ENCODE peak calls at places on chromosome 15, in five cellular contexts. One of them, this sample, is unnamed.

GRCh38 chr15:34942363-34942762 is 27.2 kb downstream of the AQR start:
- DNase-seq in activated T-cell treated with anti-CD3 and anti-CD28 coated beads, Interleukin-2, amount 50 U/mL, for 72 hours: no peak
- DNase-seq in breast epithelium: no peak
- DNase-seq in stimulated activated CD8-positive, alpha-beta memory T cell treated with anti-CD3 and anti-CD28 coated beads, Interleukin-2, amount 100 ng/mL, for 48 hours: no peak
- DNase-seq in sigmoid colon: no peak
- DNase-seq in this sample: no peak

GRCh38 chr15:55108858-55109518 is 87.8 kb downstream of the RSL24D1 start:
- DNase-seq in activated T-cell treated with anti-CD3 and anti-CD28 coated beads, Interleukin-2, amount 50 U/mL, for 72 hours: peak
- DNase-seq in breast epithelium: peak
- DNase-seq in stimulated activated CD8-positive, alpha-beta memory T cell treated with anti-CD3 and anti-CD28 coated beads, Interleukin-2, amount 100 ng/mL, for 48 hours: peak
- DNase-seq in sigmoid colon: peak
- DNase-seq in this sample: peak

GRCh38 chr15:63277044-63277892 is at the start of gene APH1B:
- DNase-seq in activated T-cell treated with anti-CD3 and anti-CD28 coated beads, Interleukin-2, amount 50 U/mL, for 72 hours: peak
- DNase-seq in breast epithelium: peak
- DNase-seq in stimulated activated CD8-positive, alpha-beta memory T cell treated with anti-CD3 and anti-CD28 coated beads, Interleukin-2, amount 100 ng/mL, for 48 hours: peak
- DNase-seq in sigmoid colon: peak
- DNase-seq in this sample: peak

GRCh38 chr15:31197497-31198414 is 96.2 kb upstream of the TRPM1 start:
- DNase-seq in activated T-cell treated with anti-CD3 and anti-CD28 coated beads, Interleukin-2, amount 50 U/mL, for 72 hours: peak
- DNase-seq in breast epithelium: no peak
- DNase-seq in stimulated activated CD8-positive, alpha-beta memory T cell treated with anti-CD3 and anti-CD28 coated beads, Interleukin-2, amount 100 ng/mL, for 48 hours: peak
- DNase-seq in sigmoid colon: no peak
- DNase-seq in this sample: no peak

GRCh38 chr15:68582864-68583263 is 4.1 kb downstream of the CORO2B start:
- DNase-seq in activated T-cell treated with anti-CD3 and anti-CD28 coated beads, Interleukin-2, amount 50 U/mL, for 72 hours: no peak
- DNase-seq in breast epithelium: no peak
- DNase-seq in stimulated activated CD8-positive, alpha-beta memory T cell treated with anti-CD3 and anti-CD28 coated beads, Interleukin-2, amount 100 ng/mL, for 48 hours: no peak
- DNase-seq in sigmoid colon: peak
- DNase-seq in this sample: no peak

GRCh38 chr15:36882487-36883108 is 217.8 kb downstream of the MEIS2 start:
- DNase-seq in activated T-cell treated with anti-CD3 and anti-CD28 coated beads, Interleukin-2, amount 50 U/mL, for 72 hours: no peak
- DNase-seq in breast epithelium: no peak
- DNase-seq in stimulated activated CD8-positive, alpha-beta memory T cell treated with anti-CD3 and anti-CD28 coated beads, Interleukin-2, amount 100 ng/mL, for 48 hours: no peak
- DNase-seq in sigmoid colon: no peak
- DNase-seq in this sample: no peak

GRCh38 chr15:42736178-42736792 is 643 bp downstream of the CDAN1 start:
- DNase-seq in activated T-cell treated with anti-CD3 and anti-CD28 coated beads, Interleukin-2, amount 50 U/mL, for 72 hours: peak
- DNase-seq in breast epithelium: no peak
- DNase-seq in stimulated activated CD8-positive, alpha-beta memory T cell treated with anti-CD3 and anti-CD28 coated beads, Interleukin-2, amount 100 ng/mL, for 48 hours: peak
- DNase-seq in sigmoid colon: peak
- DNase-seq in this sample: no peak

GRCh38 chr15:63475670-63476069 is 28.7 kb upstream of the USP3 start:
- DNase-seq in activated T-cell treated with anti-CD3 and anti-CD28 coated beads, Interleukin-2, amount 50 U/mL, for 72 hours: no peak
- DNase-seq in breast epithelium: no peak
- DNase-seq in stimulated activated CD8-positive, alpha-beta memory T cell treated with anti-CD3 and anti-CD28 coated beads, Interleukin-2, amount 100 ng/mL, for 48 hours: no peak
- DNase-seq in sigmoid colon: no peak
- DNase-seq in this sample: no peak

GRCh38 chr15:31150732-31151212 is 49.2 kb upstream of the TRPM1 start:
- DNase-seq in activated T-cell treated with anti-CD3 and anti-CD28 coated beads, Interleukin-2, amount 50 U/mL, for 72 hours: no peak
- DNase-seq in breast epithelium: no peak
- DNase-seq in stimulated activated CD8-positive, alpha-beta memory T cell treated with anti-CD3 and anti-CD28 coated beads, Interleukin-2, amount 100 ng/mL, for 48 hours: no peak
- DNase-seq in sigmoid colon: no peak
- DNase-seq in this sample: peak

GRCh38 chr15:96887730-96888129 is 557.2 kb downstream of the NR2F2 start:
- DNase-seq in activated T-cell treated with anti-CD3 and anti-CD28 coated beads, Interleukin-2, amount 50 U/mL, for 72 hours: no peak
- DNase-seq in breast epithelium: no peak
- DNase-seq in stimulated activated CD8-positive, alpha-beta memory T cell treated with anti-CD3 and anti-CD28 coated beads, Interleukin-2, amount 100 ng/mL, for 48 hours: no peak
- DNase-seq in sigmoid colon: no peak
- DNase-seq in this sample: no peak

GRCh38 chr15:67100808-67101581 is 35.6 kb downstream of the SMAD3 start:
- DNase-seq in activated T-cell treated with anti-CD3 and anti-CD28 coated beads, Interleukin-2, amount 50 U/mL, for 72 hours: peak
- DNase-seq in breast epithelium: no peak
- DNase-seq in stimulated activated CD8-positive, alpha-beta memory T cell treated with anti-CD3 and anti-CD28 coated beads, Interleukin-2, amount 100 ng/mL, for 48 hours: no peak
- DNase-seq in sigmoid colon: no peak
- DNase-seq in this sample: no peak

GRCh38 chr15:100168787-100169186 is 173.0 kb downstream of the ADAMTS17 start:
- DNase-seq in activated T-cell treated with anti-CD3 and anti-CD28 coated beads, Interleukin-2, amount 50 U/mL, for 72 hours: no peak
- DNase-seq in breast epithelium: no peak
- DNase-seq in stimulated activated CD8-positive, alpha-beta memory T cell treated with anti-CD3 and anti-CD28 coated beads, Interleukin-2, amount 100 ng/mL, for 48 hours: no peak
- DNase-seq in sigmoid colon: no peak
- DNase-seq in this sample: no peak

GRCh38 chr15:41583795-41584194 is 24.8 kb downstream of the TYRO3 start:
- DNase-seq in activated T-cell treated with anti-CD3 and anti-CD28 coated beads, Interleukin-2, amount 50 U/mL, for 72 hours: no peak
- DNase-seq in breast epithelium: no peak
- DNase-seq in stimulated activated CD8-positive, alpha-beta memory T cell treated with anti-CD3 and anti-CD28 coated beads, Interleukin-2, amount 100 ng/mL, for 48 hours: no peak
- DNase-seq in sigmoid colon: no peak
- DNase-seq in this sample: no peak

GRCh38 chr15:61205427-61205826 is 23.7 kb downstream of the RORA start:
- DNase-seq in activated T-cell treated with anti-CD3 and anti-CD28 coated beads, Interleukin-2, amount 50 U/mL, for 72 hours: no peak
- DNase-seq in breast epithelium: no peak
- DNase-seq in stimulated activated CD8-positive, alpha-beta memory T cell treated with anti-CD3 and anti-CD28 coated beads, Interleukin-2, amount 100 ng/mL, for 48 hours: no peak
- DNase-seq in sigmoid colon: no peak
- DNase-seq in this sample: no peak

GRCh38 chr15:41840092-41840491 is 1.4 kb downstream of the PLA2G4B start:
- DNase-seq in activated T-cell treated with anti-CD3 and anti-CD28 coated beads, Interleukin-2, amount 50 U/mL, for 72 hours: no peak
- DNase-seq in breast epithelium: no peak
- DNase-seq in stimulated activated CD8-positive, alpha-beta memory T cell treated with anti-CD3 and anti-CD28 coated beads, Interleukin-2, amount 100 ng/mL, for 48 hours: no peak
- DNase-seq in sigmoid colon: no peak
- DNase-seq in this sample: no peak

GRCh38 chr15:32956006-32956405 is 238.2 kb downstream of the GREM1 start:
- DNase-seq in activated T-cell treated with anti-CD3 and anti-CD28 coated beads, Interleukin-2, amount 50 U/mL, for 72 hours: no peak
- DNase-seq in breast epithelium: no peak
- DNase-seq in stimulated activated CD8-positive, alpha-beta memory T cell treated with anti-CD3 and anti-CD28 coated beads, Interleukin-2, amount 100 ng/mL, for 48 hours: no peak
- DNase-seq in sigmoid colon: no peak
- DNase-seq in this sample: no peak

GRCh38 chr15:31367730-31368344 is 41.2 kb downstream of the KLF13 start:
- DNase-seq in activated T-cell treated with anti-CD3 and anti-CD28 coated beads, Interleukin-2, amount 50 U/mL, for 72 hours: peak
- DNase-seq in breast epithelium: no peak
- DNase-seq in stimulated activated CD8-positive, alpha-beta memory T cell treated with anti-CD3 and anti-CD28 coated beads, Interleukin-2, amount 100 ng/mL, for 48 hours: no peak
- DNase-seq in sigmoid colon: no peak
- DNase-seq in this sample: no peak

GRCh38 chr15:91156175-91156726 is 56.2 kb downstream of the SV2B start:
- DNase-seq in activated T-cell treated with anti-CD3 and anti-CD28 coated beads, Interleukin-2, amount 50 U/mL, for 72 hours: no peak
- DNase-seq in breast epithelium: no peak
- DNase-seq in stimulated activated CD8-positive, alpha-beta memory T cell treated with anti-CD3 and anti-CD28 coated beads, Interleukin-2, amount 100 ng/mL, for 48 hours: no peak
- DNase-seq in sigmoid colon: no peak
- DNase-seq in this sample: no peak

GRCh38 chr15:77191230-77191834 is 120.4 kb upstream of the TSPAN3 start:
- DNase-seq in activated T-cell treated with anti-CD3 and anti-CD28 coated beads, Interleukin-2, amount 50 U/mL, for 72 hours: no peak
- DNase-seq in breast epithelium: no peak
- DNase-seq in stimulated activated CD8-positive, alpha-beta memory T cell treated with anti-CD3 and anti-CD28 coated beads, Interleukin-2, amount 100 ng/mL, for 48 hours: no peak
- DNase-seq in sigmoid colon: no peak
- DNase-seq in this sample: no peak

GRCh38 chr15:82952156-82953081 is at the start of gene HOMER2:
- DNase-seq in activated T-cell treated with anti-CD3 and anti-CD28 coated beads, Interleukin-2, amount 50 U/mL, for 72 hours: peak
- DNase-seq in breast epithelium: no peak
- DNase-seq in stimulated activated CD8-positive, alpha-beta memory T cell treated with anti-CD3 and anti-CD28 coated beads, Interleukin-2, amount 100 ng/mL, for 48 hours: peak
- DNase-seq in sigmoid colon: no peak
- DNase-seq in this sample: no peak

GRCh38 chr15:34927726-34928125 is 41.8 kb downstream of the AQR start:
- DNase-seq in activated T-cell treated with anti-CD3 and anti-CD28 coated beads, Interleukin-2, amount 50 U/mL, for 72 hours: no peak
- DNase-seq in breast epithelium: no peak
- DNase-seq in stimulated activated CD8-positive, alpha-beta memory T cell treated with anti-CD3 and anti-CD28 coated beads, Interleukin-2, amount 100 ng/mL, for 48 hours: no peak
- DNase-seq in sigmoid colon: no peak
- DNase-seq in this sample: no peak

GRCh38 chr15:38373016-38373415 is 80.9 kb upstream of the FAM98B start:
- DNase-seq in activated T-cell treated with anti-CD3 and anti-CD28 coated beads, Interleukin-2, amount 50 U/mL, for 72 hours: no peak
- DNase-seq in breast epithelium: no peak
- DNase-seq in stimulated activated CD8-positive, alpha-beta memory T cell treated with anti-CD3 and anti-CD28 coated beads, Interleukin-2, amount 100 ng/mL, for 48 hours: no peak
- DNase-seq in sigmoid colon: no peak
- DNase-seq in this sample: no peak

GRCh38 chr15:57432141-57432701 is 55.9 kb downstream of the CGNL1 start:
- DNase-seq in activated T-cell treated with anti-CD3 and anti-CD28 coated beads, Interleukin-2, amount 50 U/mL, for 72 hours: no peak
- DNase-seq in breast epithelium: no peak
- DNase-seq in stimulated activated CD8-positive, alpha-beta memory T cell treated with anti-CD3 and anti-CD28 coated beads, Interleukin-2, amount 100 ng/mL, for 48 hours: no peak
- DNase-seq in sigmoid colon: no peak
- DNase-seq in this sample: no peak

GRCh38 chr15:39459538-39459937 is 121.3 kb upstream of the THBS1 start:
- DNase-seq in activated T-cell treated with anti-CD3 and anti-CD28 coated beads, Interleukin-2, amount 50 U/mL, for 72 hours: no peak
- DNase-seq in breast epithelium: no peak
- DNase-seq in stimulated activated CD8-positive, alpha-beta memory T cell treated with anti-CD3 and anti-CD28 coated beads, Interleukin-2, amount 100 ng/mL, for 48 hours: no peak
- DNase-seq in sigmoid colon: no peak
- DNase-seq in this sample: no peak

GRCh38 chr15:78232951-78233350 is 1.4 kb downstream of the ACSBG1 start:
- DNase-seq in activated T-cell treated with anti-CD3 and anti-CD28 coated beads, Interleukin-2, amount 50 U/mL, for 72 hours: no peak
- DNase-seq in breast epithelium: no peak
- DNase-seq in stimulated activated CD8-positive, alpha-beta memory T cell treated with anti-CD3 and anti-CD28 coated beads, Interleukin-2, amount 100 ng/mL, for 48 hours: no peak
- DNase-seq in sigmoid colon: peak
- DNase-seq in this sample: no peak

GRCh38 chr15:28208583-28208982 is 109.5 kb upstream of the OCA2 start:
- DNase-seq in activated T-cell treated with anti-CD3 and anti-CD28 coated beads, Interleukin-2, amount 50 U/mL, for 72 hours: no peak
- DNase-seq in breast epithelium: no peak
- DNase-seq in stimulated activated CD8-positive, alpha-beta memory T cell treated with anti-CD3 and anti-CD28 coated beads, Interleukin-2, amount 100 ng/mL, for 48 hours: no peak
- DNase-seq in sigmoid colon: no peak
- DNase-seq in this sample: no peak

GRCh38 chr15:52004806-52005205 is 14.2 kb upstream of the MAPK6 start:
- DNase-seq in activated T-cell treated with anti-CD3 and anti-CD28 coated beads, Interleukin-2, amount 50 U/mL, for 72 hours: no peak
- DNase-seq in breast epithelium: no peak
- DNase-seq in stimulated activated CD8-positive, alpha-beta memory T cell treated with anti-CD3 and anti-CD28 coated beads, Interleukin-2, amount 100 ng/mL, for 48 hours: no peak
- DNase-seq in sigmoid colon: no peak
- DNase-seq in this sample: no peak

GRCh38 chr15:25690673-25691543 is 172.2 kb downstream of the ATP10A start:
- DNase-seq in activated T-cell treated with anti-CD3 and anti-CD28 coated beads, Interleukin-2, amount 50 U/mL, for 72 hours: no peak
- DNase-seq in breast epithelium: no peak
- DNase-seq in stimulated activated CD8-positive, alpha-beta memory T cell treated with anti-CD3 and anti-CD28 coated beads, Interleukin-2, amount 100 ng/mL, for 48 hours: no peak
- DNase-seq in sigmoid colon: peak
- DNase-seq in this sample: peak

This sample was measured in lower leg skin.